ENCODE peak calls at places on chromosome 6, in four cellular contexts. F is iPS DF 6.9, G is adrenal gland, T is stomach. Q is an unnamed sample.
A peak's percentile ranks its signal among the peaks of the same experiment; 100 is the strongest.

GRCh38 chr6:69610073-69610472 is 186.7 kb downstream of the LMBRD1 start:
- DNase-seq in F (no peak), G (no peak), T (no peak), Q (no peak)

GRCh38 chr6:71190809-71191208 is 97.8 kb upstream of the OGFRL1 start:
- DNase-seq in F (no peak), G (no peak), T (no peak), Q (no peak)

GRCh38 chr6:53326372-53327016 is 22.3 kb downstream of the ELOVL5 start:
- DNase-seq in F (no peak), G (peak; percentile 94), T (no peak), Q (no peak)

GRCh38 chr6:80623066-80623815 is 516.8 kb downstream of the BCKDHB start:
- DNase-seq in F (no peak), G (no peak), T (no peak), Q (no peak)

GRCh38 chr6:7042056-7042653 is 65.6 kb upstream of the RREB1 start:
- DNase-seq in F (no peak), G (no peak), T (peak; percentile 42), Q (no peak)

GRCh38 chr6:133837801-133838349 is 51.0 kb upstream of the TCF21 start:
- DNase-seq in F (peak; percentile 75), G (peak; percentile 34), T (peak; percentile 77), Q (peak; percentile 77)

GRCh38 chr6:122678841-122679240 is 68.6 kb downstream of the PKIB start:
- DNase-seq in F (no peak), G (no peak), T (no peak), Q (no peak)

GRCh38 chr6:37242429-37243052 is 15.0 kb upstream of the TBC1D22B start:
- DNase-seq in F (no peak), G (peak; percentile 67), T (no peak), Q (no peak)

GRCh38 chr6:35919827-35920751 is 809 bp downstream of the SRPK1 start:
- DNase-seq in F (no peak), G (no peak), T (peak; percentile 56), Q (peak; percentile 51)

GRCh38 chr6:17429381-17430061 is 36.1 kb downstream of the CAP2 start:
- DNase-seq in F (no peak), G (no peak), T (no peak), Q (no peak)

GRCh38 chr6:161924516-161925116 is 650.8 kb upstream of the AGPAT4 start:
- DNase-seq in F (no peak), G (no peak), T (no peak), Q (no peak)

GRCh38 chr6:157853902-157854481 is 30.9 kb downstream of the SNX9 start:
- DNase-seq in F (no peak), G (no peak), T (no peak), Q (no peak)

GRCh38 chr6:35203152-35203670 is 10.5 kb upstream of the SCUBE3 start:
- DNase-seq in F (no peak), G (no peak), T (no peak), Q (no peak)

GRCh38 chr6:103047567-103047966 is 1654.1 kb downstream of the GRIK2 start:
- DNase-seq in F (no peak), G (no peak), T (no peak), Q (no peak)

GRCh38 chr6:135180458-135181332 is at the start of gene MYB:
- DNase-seq in F (no peak), G (peak; percentile 34), T (peak; percentile 54), Q (peak; percentile 39)

GRCh38 chr6:117542493-117542892 is 59.8 kb downstream of the GOPC start:
- DNase-seq in F (no peak), G (no peak), T (no peak), Q (no peak)

GRCh38 chr6:88008821-88009220 is 38.8 kb upstream of the SPACA1 start:
- DNase-seq in F (no peak), G (no peak), T (no peak), Q (no peak)

GRCh38 chr6:170089937-170090335 is 200.9 kb downstream of the DLL1 start:
- DNase-seq in F (no peak), G (no peak), T (no peak), Q (no peak)

GRCh38 chr6:12296255-12296573 is 6.1 kb downstream of the EDN1 start:
- DNase-seq in F (no peak), G (peak; percentile 20), T (peak; percentile 44), Q (no peak)

GRCh38 chr6:23547851-23548250 is 578.2 kb upstream of the NRSN1 start:
- DNase-seq in F (no peak), G (no peak), T (no peak), Q (no peak)

GRCh38 chr6:108268845-108269244 is 8.0 kb upstream of the SNX3 start:
- DNase-seq in F (no peak), G (no peak), T (no peak), Q (no peak)

GRCh38 chr6:73309534-73309783 is 44.6 kb downstream of the DPPA5 start:
- DNase-seq in F (no peak), G (no peak), T (no peak), Q (no peak)

GRCh38 chr6:133241901-133242760 is 974 bp downstream of the EYA4 start:
- DNase-seq in F (no peak), G (no peak), T (no peak), Q (peak; percentile 70)

GRCh38 chr6:39865011-39865888 is 69.0 kb downstream of the MOCS1 start:
- DNase-seq in F (peak; percentile 79), G (peak; percentile 76), T (peak; percentile 81), Q (peak; percentile 82)

GRCh38 chr6:11333292-11333849 is 100.9 kb upstream of the NEDD9 start:
- DNase-seq in F (no peak), G (no peak), T (no peak), Q (no peak)

GRCh38 chr6:63819831-63820230 is 184.2 kb downstream of the PHF3 start:
- DNase-seq in F (no peak), G (no peak), T (no peak), Q (no peak)

GRCh38 chr6:5759571-5759970 is 247.2 kb downstream of the NRN1 start:
- DNase-seq in F (no peak), G (no peak), T (no peak), Q (no peak)

GRCh38 chr6:48177786-48178185 is 66.8 kb upstream of the PTCHD4 start:
- DNase-seq in F (no peak), G (no peak), T (no peak), Q (no peak)

GRCh38 chr6:145278163-145278807 is 457.0 kb downstream of the EPM2A start:
- DNase-seq in F (no peak), G (no peak), T (no peak), Q (no peak)

GRCh38 chr6:145276746-145277145 is 458.6 kb downstream of the EPM2A start:
- DNase-seq in F (no peak), G (no peak), T (no peak), Q (no peak)

GRCh38 chr6:145275019-145275418 is 460.3 kb downstream of the EPM2A start:
- DNase-seq in F (no peak), G (no peak), T (no peak), Q (no peak)

GRCh38 chr6:145275787-145276186 is 459.5 kb downstream of the EPM2A start:
- DNase-seq in F (no peak), G (no peak), T (no peak), Q (no peak)

DNA sequence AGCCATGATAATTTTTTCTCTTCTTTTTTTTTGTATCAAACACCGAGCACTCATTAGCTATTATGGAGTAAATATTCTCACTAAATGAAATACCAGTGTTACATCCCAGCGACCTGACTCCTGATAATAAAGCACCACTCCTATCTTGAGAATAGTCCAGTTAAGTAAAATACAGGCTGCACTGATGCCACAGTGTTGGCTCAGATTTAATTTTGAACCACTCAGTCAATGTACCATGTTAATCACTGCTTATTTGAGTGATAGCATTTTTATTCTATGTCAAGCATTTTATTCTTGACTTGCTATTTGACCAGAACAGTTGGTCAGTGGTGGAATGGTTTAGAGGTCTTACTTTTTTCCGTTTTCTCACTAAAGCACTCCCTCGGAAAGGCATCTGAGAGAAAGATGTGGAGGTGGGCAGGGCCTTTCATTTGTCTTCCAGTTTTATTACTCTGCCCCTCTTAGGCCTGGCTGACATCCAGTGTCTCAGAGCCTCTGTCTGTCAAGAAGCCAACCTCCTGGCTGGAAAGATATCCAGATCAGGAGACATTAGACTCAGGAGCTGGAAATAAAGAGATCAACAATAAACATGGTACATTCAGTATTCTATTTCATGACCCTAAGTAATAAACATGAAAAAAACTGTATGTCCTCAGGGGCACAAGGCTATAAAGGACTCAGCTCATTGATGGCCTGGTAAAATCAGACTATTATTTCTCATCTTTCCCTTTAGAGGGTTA is 457.8 kb downstream of the EPM2A start:
- DNase-seq in F (no peak), G (no peak), T (no peak), Q (peak; percentile 9)
- H3K27ac ChIP-seq in F (no peak overlapping the region), G (no peak overlapping the region), T (no peak overlapping the region), Q (no peak overlapping the region)

GRCh38 chr6:110471966-110472365 is 4.4 kb downstream of the SLC22A16 start:
- DNase-seq in F (no peak), G (no peak), T (no peak), Q (no peak)
- H3K4me1 ChIP-seq in F (no peaks in the 10 kb centered on the region), G (no peaks in the 10 kb centered on the region), T (peaks cover 13% of the 10 kb centered on the region), Q (no peaks in the 10 kb centered on the region)

DNA sequence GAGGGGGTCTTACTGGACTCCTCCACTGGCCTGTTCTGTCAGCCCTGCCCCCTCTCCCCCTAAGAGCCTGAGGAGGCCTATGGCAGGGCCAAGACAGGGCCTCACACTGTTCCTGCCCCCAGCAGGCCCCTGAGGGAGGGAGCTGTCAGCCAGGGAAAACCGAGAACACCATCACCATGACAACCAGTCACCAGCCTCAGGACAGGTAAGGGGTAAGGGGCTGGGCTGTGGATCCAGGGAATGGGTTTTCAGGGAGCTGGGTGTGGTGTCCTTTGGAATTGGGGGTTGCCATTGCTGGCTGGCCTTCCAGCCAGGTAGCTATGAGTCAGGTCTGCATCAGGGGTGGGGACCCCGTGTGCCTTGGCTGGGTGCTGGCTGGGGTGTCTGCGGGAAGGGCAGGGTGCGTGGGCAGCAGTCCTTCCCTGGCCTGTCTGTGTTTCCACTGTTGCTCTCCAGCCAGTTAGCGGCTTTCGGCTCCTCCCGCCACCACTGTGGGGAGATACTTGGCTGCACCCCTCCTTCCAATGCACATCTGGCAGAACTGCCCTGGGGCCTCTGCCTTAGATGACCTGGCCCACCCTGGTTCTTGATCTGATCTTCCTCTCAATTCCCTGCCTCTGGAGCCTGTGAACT is 3.9 kb downstream of the SLC29A1 start:
- DNase-seq in F (no peak), G (no peak), T (no peak), Q (peak; percentile 65)
- H3K4me3 ChIP-seq in F (no peak overlapping the region), G (peak overlapping the region; percentile 44), T (peak overlapping the region; percentile 16), Q (peak overlapping the region; percentile 1)

GRCh38 chr6:126094411-126094810 is 108.1 kb downstream of the TRMT11 start:
- DNase-seq in F (no peak), G (no peak), T (no peak), Q (no peak)
- H3K27ac ChIP-seq in F (no peak overlapping the region), G (no peak overlapping the region), T (no peak overlapping the region), Q (no peak overlapping the region)

DNA sequence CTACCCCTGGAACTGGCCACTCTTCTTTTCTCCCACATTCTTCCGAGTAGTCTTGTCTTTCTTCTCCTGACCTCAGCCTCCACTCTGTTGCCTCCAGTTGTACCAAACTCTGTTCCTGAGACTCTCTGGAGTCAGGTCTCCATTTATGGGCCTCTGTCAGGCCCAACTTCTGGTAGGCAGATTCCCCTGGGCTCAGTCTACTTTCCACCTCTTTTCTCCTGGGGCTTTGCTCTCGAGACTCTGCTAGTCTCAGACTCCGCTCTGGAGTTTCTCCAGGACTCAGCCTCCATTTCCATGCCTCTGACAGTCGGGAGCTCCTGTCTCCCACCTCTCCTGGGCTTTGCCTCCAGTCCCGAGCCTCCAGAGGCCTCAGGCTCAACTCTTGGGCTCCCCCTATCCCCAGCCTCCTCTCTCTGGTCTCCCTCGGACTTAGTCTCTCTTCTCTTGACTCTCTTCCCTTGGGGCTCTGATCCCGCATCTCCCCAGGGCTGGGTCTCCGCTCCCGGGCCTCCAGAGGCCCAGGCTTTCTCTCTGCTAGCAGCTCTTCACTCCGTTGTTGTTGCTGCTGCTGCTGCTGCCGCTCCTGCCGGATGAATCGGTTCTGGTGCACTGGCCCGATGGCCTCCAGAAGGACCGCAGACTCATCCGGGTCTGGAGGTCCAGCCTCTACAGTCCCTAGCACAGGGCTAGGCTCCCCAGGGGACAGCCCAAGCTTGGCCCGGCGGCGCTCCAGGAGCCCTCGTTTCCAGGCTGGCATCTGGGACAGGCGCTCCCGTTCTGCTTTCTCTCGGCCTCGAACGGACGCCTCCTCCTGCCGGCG is 1.1 kb downstream of the PPP1R18 start:
- DNase-seq in F (no peak), G (no peak), T (no peak), Q (peak; percentile 41)
- H3K4me1 ChIP-seq in F (peaks cover 16% of the 10 kb centered on the region), G (peaks cover 53% of the 10 kb centered on the region), T (peaks cover 51% of the 10 kb centered on the region), Q (peaks cover 10% of the 10 kb centered on the region)

Q was measured in right cardiac atrium.